ENCODE peak calls at places on chromosome 1, in four cellular contexts. H is K562, M is WTC11, E is HepG2. P is an unnamed sample.
A peak's percentile ranks its signal among the peaks of the same experiment; 100 is the strongest.

GRCh38 chr1:230754831-230755230 is 7.6 kb downstream of the CAPN9 start:
- DNase-seq in H (no peak), M (no peak), E (no peak), P (no peak)

GRCh38 chr1:119743776-119744597 is 24.7 kb downstream of the HMGCS2 start:
- DNase-seq in H (peak; percentile 82), M (peak; percentile 71), E (peak; percentile 76), P (peak; percentile 87)

GRCh38 chr1:159141584-159142518 is 29.6 kb upstream of the CADM3 start:
- DNase-seq in H (no peak), M (peak; percentile 34), E (no peak), P (peak; percentile 19)

GRCh38 chr1:231184891-231185290 is 23.0 kb downstream of the TRIM67 start:
- DNase-seq in H (no peak), M (no peak), E (no peak), P (no peak)

GRCh38 chr1:77476460-77476859 is 194.6 kb downstream of the AK5 start:
- DNase-seq in H (no peak), M (no peak), E (no peak), P (no peak)

GRCh38 chr1:43549921-43550597 is 19.4 kb downstream of the PTPRF start:
- DNase-seq in H (peak; percentile 84), M (peak; percentile 96), E (no peak), P (no peak)

GRCh38 chr1:15441247-15441646 is 3.0 kb downstream of the CTRC start:
- DNase-seq in H (no peak), M (no peak), E (no peak), P (no peak)

GRCh38 chr1:15983275-15983674 is 7.4 kb upstream of the ZBTB17 start:
- DNase-seq in H (no peak), M (no peak), E (no peak), P (no peak)

GRCh38 chr1:11227106-11228077 is 35.0 kb downstream of the MTOR start:
- DNase-seq in H (peak; percentile 36), M (no peak), E (no peak), P (no peak)

GRCh38 chr1:1043411-1043810 is 23.5 kb downstream of the AGRN start:
- DNase-seq in H (no peak), M (no peak), E (no peak), P (no peak)

GRCh38 chr1:8006037-8006963 is 19.8 kb downstream of the ERRFI1 start:
- DNase-seq in H (no peak), M (no peak), E (no peak), P (no peak)

GRCh38 chr1:78096976-78097375 is 51.2 kb downstream of the GIPC2 start:
- DNase-seq in H (no peak), M (no peak), E (no peak), P (no peak)

GRCh38 chr1:167221126-167221803 is 579 bp downstream of the POU2F1 start:
- DNase-seq in H (no peak), M (peak; percentile 59), E (no peak), P (no peak)

GRCh38 chr1:109050228-109050995 is 8.5 kb upstream of the WDR47 start:
- DNase-seq in H (no peak), M (no peak), E (peak; percentile 24), P (no peak)

DNA sequence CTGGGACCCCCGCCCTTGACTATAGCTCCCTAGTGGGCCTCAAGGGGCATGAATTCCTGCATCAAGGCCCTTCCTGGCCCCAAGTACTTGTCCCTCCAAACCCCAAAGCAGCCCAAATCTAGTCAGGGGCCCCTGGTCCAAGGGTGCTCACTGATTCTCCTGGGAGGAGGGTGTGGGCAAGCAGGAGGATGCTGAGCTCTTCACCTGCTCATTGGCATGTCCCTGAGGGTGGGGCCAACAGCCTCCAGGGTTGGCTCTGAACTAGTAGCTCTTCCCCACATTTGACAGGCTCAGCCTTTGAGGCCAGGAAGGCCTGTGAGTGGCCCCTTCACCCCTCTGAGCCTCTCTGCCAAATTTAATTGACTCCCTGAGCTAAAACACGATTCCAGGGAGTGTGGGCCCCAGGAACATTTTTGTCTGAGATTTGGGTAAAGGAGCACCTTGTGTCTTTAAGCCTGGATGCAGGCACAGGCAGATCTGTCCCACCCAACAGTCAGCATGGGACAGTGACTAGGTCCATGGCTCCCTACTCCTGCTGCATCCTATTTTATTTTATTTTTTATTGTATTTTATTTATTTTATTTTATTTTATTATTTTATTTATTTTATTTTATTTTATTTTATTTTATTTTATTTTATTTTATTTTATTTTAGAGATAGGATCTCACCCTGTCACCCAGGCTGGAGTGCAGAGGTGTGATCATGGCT is 11.0 kb upstream of the WNT9A start:
- DNase-seq in H (peak; percentile 2), M (no peak), E (no peak), P (no peak)
- TF ChIP-seq ELF4 in H (no peak), M (no peak), E (no peak), P (no peak)

DNA sequence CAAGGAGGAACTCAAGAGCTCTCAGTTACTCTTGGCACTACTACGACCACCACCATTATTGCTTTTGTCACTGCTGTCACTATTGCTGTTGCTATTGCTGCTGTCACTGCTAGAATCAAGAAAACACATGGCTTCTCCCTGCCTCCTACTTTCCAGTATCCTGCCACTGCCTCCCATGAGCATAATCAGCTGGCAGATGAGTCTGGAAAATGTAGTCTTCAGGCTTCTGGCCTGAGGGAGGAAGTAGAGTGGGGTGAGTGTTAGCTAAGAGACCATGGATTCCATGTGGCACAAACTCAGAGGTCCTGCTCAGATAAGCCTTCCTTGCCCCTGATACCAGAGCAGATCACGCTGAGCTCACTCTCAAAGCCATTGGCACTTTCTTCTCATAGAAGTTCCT is 71.4 kb upstream of the CNIH3 start:
- DNase-seq in H (no peak), M (no peak), E (no peak), P (no peak)
- TF ChIP-seq ELF4 in H (no peak), M (no peak), E (no peak), P (no peak)

DNA sequence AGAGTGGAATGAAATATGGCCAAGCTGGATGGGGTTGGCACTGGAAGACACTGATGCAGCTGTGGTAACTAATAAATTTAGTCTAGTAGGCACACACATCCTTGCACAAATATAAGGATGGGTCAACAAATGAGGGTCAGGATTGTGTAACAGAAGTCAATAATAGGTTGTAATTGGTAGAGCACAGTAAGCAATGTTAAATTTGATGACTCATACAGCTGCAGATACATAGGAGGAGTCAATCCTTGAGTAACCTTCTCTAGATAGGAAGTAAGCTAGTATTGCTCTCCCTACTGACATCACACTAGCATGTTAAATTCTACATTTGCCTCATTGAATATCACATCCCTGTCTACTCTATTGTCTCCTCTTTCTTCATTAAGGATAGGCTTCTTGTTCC is 332.1 kb downstream of the PTPRC start:
- DNase-seq in H (no peak), M (no peak), E (peak; percentile 6), P (no peak)
- TF ChIP-seq ELF4 in H (no peak), M (no peak), E (no peak), P (no peak)

DNA sequence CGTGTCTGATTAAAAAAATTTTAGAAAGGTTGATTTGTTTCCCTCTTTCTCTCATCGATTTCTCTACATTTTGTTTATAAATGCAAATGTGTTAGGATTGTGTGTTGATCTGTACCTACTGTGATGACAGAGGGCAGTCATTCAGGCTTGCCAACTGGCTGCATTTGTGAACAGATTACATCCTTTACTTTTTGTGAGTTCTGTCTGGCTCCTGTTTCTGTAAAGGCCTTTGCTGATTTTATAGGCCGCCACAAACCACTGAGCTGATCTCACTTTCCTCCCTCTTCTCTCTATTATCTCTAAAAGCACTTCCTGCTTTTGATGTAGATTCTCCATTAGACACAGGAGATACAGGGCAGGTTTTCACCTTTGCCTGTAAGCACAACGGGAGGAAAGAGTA is 106.8 kb downstream of the ESRRG start:
- DNase-seq in H (no peak), M (no peak), E (no peak), P (no peak)
- TF ChIP-seq ELF4 in H (no peak), M (no peak), E (no peak), P (no peak)

GRCh38 chr1:97680460-97680859 is 240.4 kb downstream of the DPYD start:
- DNase-seq in H (no peak), M (no peak), E (no peak), P (no peak)
- TF ChIP-seq ELF4 in H (no peak), M (no peak), E (no peak), P (no peak)